ENCODE peak calls at places on chromosomes 3 and 15, in seven cellular contexts. X is MV-4-11; F is nucleus accumbens; G is NCI-H1092; J is brain microvascular endothelial cell; B is activated CD4-positive, alpha-beta T cell treated with anti-CD3 and anti-CD28 coated beads for 36 hours; Z is NCI-H1417. Y is an unnamed sample.

GRCh38 chr3:71332813-71333212 is 250.7 kb downstream of the FOXP1 start:
- DNase-seq in J (no peak), F (no peak), Z (no peak), B (no peak), X (no peak), G (no peak), Y (no peak)

GRCh38 chr15:67839358-67839928 is 402 bp downstream of the RNU6-1 start:
- DNase-seq in B (peak; percentile 55), X (peak; percentile 66), J (no peak), G (no peak), Z (peak; percentile 49), F (peak; percentile 41), Y (no peak)

GRCh38 chr3:156816091-156816793 is 9.9 kb upstream of the LEKR1 start:
- DNase-seq in G (peak; percentile 5), F (peak; percentile 50), B (peak; percentile 60), J (peak; percentile 66), X (no peak), Z (no peak), Y (no peak)

GRCh38 chr15:60444289-60444912 is 34.5 kb downstream of the ICE2 start:
- DNase-seq in F (no peak), J (peak; percentile 26), G (no peak), X (no peak), B (no peak), Z (no peak), Y (no peak)

GRCh38 chr3:149077638-149078037 is 8.7 kb downstream of the HLTF start:
- DNase-seq in Z (no peak), F (no peak), G (no peak), X (no peak), J (peak; percentile 29), B (no peak), Y (no peak)

GRCh38 chr3:134317106-134317947 is 56.9 kb downstream of the AMOTL2 start:
- DNase-seq in B (no peak), J (no peak), G (no peak), F (no peak), Z (no peak), X (no peak), Y (no peak)

GRCh38 chr15:88493811-88494210 is 26.3 kb downstream of the MRPS11 start:
- DNase-seq in G (no peak), F (no peak), J (no peak), B (no peak), X (no peak), Z (no peak), Y (peak; percentile 57)

GRCh38 chr15:78715930-78716329 is 74.9 kb upstream of the CHRNB4 start:
- DNase-seq in J (peak; percentile 89), F (no peak), Z (no peak), G (no peak), X (no peak), B (peak; percentile 35), Y (no peak)

GRCh38 chr3:33645060-33645841 is 72.8 kb downstream of the CLASP2 start:
- DNase-seq in J (peak; percentile 43), F (no peak), Z (no peak), X (no peak), G (no peak), B (peak; percentile 48), Y (peak; percentile 26)

GRCh38 chr3:28022916-28023315 is 218.5 kb upstream of the CMC1 start:
- DNase-seq in B (no peak), F (no peak), Z (no peak), X (peak; percentile 62), G (no peak), J (no peak), Y (no peak)

GRCh38 chr3:169250000-169250399 is 413.5 kb downstream of the MECOM start:
- DNase-seq in Z (no peak), B (no peak), F (no peak), G (no peak), J (no peak), X (no peak), Y (no peak)

GRCh38 chr3:64188810-64189560 is 36.3 kb downstream of the PRICKLE2 start:
- DNase-seq in G (no peak), F (peak; percentile 22), B (no peak), Z (no peak), X (no peak), J (peak; percentile 93), Y (no peak)

GRCh38 chr15:81254277-81255265 is 57.9 kb downstream of the IL16 start:
- DNase-seq in F (no peak), J (no peak), X (no peak), B (no peak), Z (no peak), G (no peak), Y (no peak)

GRCh38 chr15:36519067-36519466 is 60.4 kb upstream of the CDIN1 start:
- DNase-seq in J (no peak), Z (no peak), G (no peak), F (no peak), B (no peak), X (no peak), Y (no peak)

Y was measured in D721Med.